ENCODE peak calls at places on chromosomes 4 and X, in seven cellular contexts. O, D, R, S, Q, I and J are unnamed samples.
A peak's percentile ranks its signal among the peaks of the same experiment; 100 is the strongest.

GRCh38 chr4:33150139-33150538 is 2430.0 kb downstream of the PCDH7 start:
- DNase-seq in O (no peak), D (no peak), R (no peak), S (no peak), Q (no peak), I (no peak), J (no peak)

GRCh38 chr4:182975806-182976205 is 58.6 kb upstream of the DCTD start:
- DNase-seq in O (peak; percentile 57), D (peak; percentile 67), R (peak; percentile 77), S (peak; percentile 50), Q (peak; percentile 71), I (no peak), J (no peak)

GRCh38 chrX:49211074-49211473 is 11.1 kb upstream of the SYP start:
- DNase-seq in O (no peak), D (no peak), R (no peak), S (no peak), Q (no peak), I (no peak), J (no peak)

GRCh38 chr4:41661447-41662076 is 87.0 kb downstream of the PHOX2B start:
- DNase-seq in O (no peak), D (peak; percentile 33), R (peak; percentile 48), S (peak; percentile 31), Q (peak; percentile 46), I (peak; percentile 68), J (no peak)

GRCh38 chr4:120633810-120634209 is 288.7 kb downstream of the PRDM5 start:
- DNase-seq in O (no peak), D (no peak), R (peak; percentile 25), S (no peak), Q (peak; percentile 8), I (no peak), J (no peak)

GRCh38 chr4:48127882-48128394 is 6.1 kb downstream of the TXK start:
- DNase-seq in O (peak; percentile 80), D (peak; percentile 93), R (peak; percentile 87), S (peak; percentile 72), Q (peak; percentile 98), I (peak; percentile 79), J (peak; percentile 34)

GRCh38 chr4:8478801-8479744 is 38.5 kb downstream of the TRMT44 start:
- DNase-seq in O (peak; percentile 26), D (no peak), R (peak; percentile 80), S (no peak), Q (peak; percentile 29), I (no peak), J (no peak)

GRCh38 chrX:112874614-112875013 is 34.0 kb upstream of the AMOT start:
- DNase-seq in O (no peak), D (no peak), R (no peak), S (no peak), Q (no peak), I (no peak), J (no peak)

GRCh38 chrX:77505227-77505626 is 58.0 kb downstream of the FGF16 start:
- DNase-seq in O (peak; percentile 25), D (peak; percentile 3), R (peak; percentile 53), S (no peak), Q (peak; percentile 53), I (no peak), J (no peak)

GRCh38 chr4:31655328-31655727 is 935.2 kb downstream of the PCDH7 start:
- DNase-seq in O (peak; percentile 33), D (no peak), R (peak; percentile 43), S (no peak), Q (peak; percentile 1), I (no peak), J (no peak)

GRCh38 chrX:110045988-110046387 is 43.1 kb downstream of the TMEM164 start:
- DNase-seq in O (no peak), D (no peak), R (peak; percentile 22), S (no peak), Q (no peak), I (no peak), J (no peak)

GRCh38 chr4:96097040-96097607 is 257.2 kb downstream of the PDHA2 start:
- DNase-seq in O (no peak), D (no peak), R (no peak), S (no peak), Q (no peak), I (no peak), J (no peak)

GRCh38 chr4:16027626-16028025 is 56.2 kb downstream of the PROM1 start:
- DNase-seq in O (no peak), D (no peak), R (peak; percentile 63), S (no peak), Q (no peak), I (no peak), J (no peak)

GRCh38 chr4:55123791-55124190 is 1.6 kb downstream of the KDR start:
- DNase-seq in O (no peak), D (no peak), R (no peak), S (no peak), Q (no peak), I (no peak), J (no peak)

GRCh38 chr4:55127053-55127452 is 1.7 kb upstream of the KDR start:
- DNase-seq in O (no peak), D (no peak), R (no peak), S (no peak), Q (no peak), I (no peak), J (no peak)

GRCh38 chr4:55124337-55125076 is 888 bp downstream of the KDR start:
- DNase-seq in O (no peak), D (no peak), R (peak; percentile 16), S (no peak), Q (no peak), I (no peak), J (no peak)

GRCh38 chr4:55125763-55126541 is 557 bp upstream of the KDR start:
- DNase-seq in O (no peak), D (no peak), R (peak; percentile 3), S (no peak), Q (peak; percentile 2), I (no peak), J (no peak)

GRCh38 chr4:55125087-55125721 is at the start of gene KDR:
- DNase-seq in O (no peak), D (no peak), R (peak; percentile 25), S (no peak), Q (peak; percentile 8), I (no peak), J (no peak)
- H3K4me3 ChIP-seq in O (peak within 1 kb of the TSS; percentile 69), D (peak within 1 kb of the TSS; percentile 42), R (peak within 1 kb of the TSS; percentile 66), S (no peak within 1 kb of the TSS), Q (peak within 1 kb of the TSS; percentile 64), I (no peak within 1 kb of the TSS), J (no peak within 1 kb of the TSS)

GRCh38 chr4:795726-796119 is 30.2 kb downstream of the CPLX1 start:
- DNase-seq in O (no peak), D (no peak), R (no peak), S (no peak), Q (no peak), I (no peak), J (no peak)
- H3K4me3 ChIP-seq in O (no peak overlapping the region), D (no peak overlapping the region), R (no peak overlapping the region), S (no peak overlapping the region), Q (no peak overlapping the region), I (no peak overlapping the region), J (no peak overlapping the region)

GRCh38 chr4:110195561-110196205 is 2.7 kb downstream of the ELOVL6 start:
- DNase-seq in O (no peak), D (no peak), R (peak; percentile 24), S (no peak), Q (no peak), I (peak; percentile 21), J (no peak)
- H3K4me3 ChIP-seq in O (peak overlapping the region; percentile 85), D (peak overlapping the region; percentile 73), R (peak overlapping the region; percentile 88), S (peak overlapping the region; percentile 72), Q (peak overlapping the region; percentile 80), I (peak overlapping the region; percentile 89), J (peak overlapping the region; percentile 75)

GRCh38 chrX:102659790-102660757 is 8.8 kb downstream of the GPRASP1 start:
- DNase-seq in O (no peak), D (no peak), R (peak; percentile 69), S (no peak), Q (peak; percentile 49), I (peak; percentile 93), J (peak; percentile 71)
- H3K4me3 ChIP-seq in O (peak overlapping the region; percentile 49), D (peak overlapping the region; percentile 41), R (peak overlapping the region; percentile 58), S (no peak overlapping the region), Q (peak overlapping the region; percentile 64), I (no peak overlapping the region), J (peak overlapping the region; percentile 62)

DNA sequence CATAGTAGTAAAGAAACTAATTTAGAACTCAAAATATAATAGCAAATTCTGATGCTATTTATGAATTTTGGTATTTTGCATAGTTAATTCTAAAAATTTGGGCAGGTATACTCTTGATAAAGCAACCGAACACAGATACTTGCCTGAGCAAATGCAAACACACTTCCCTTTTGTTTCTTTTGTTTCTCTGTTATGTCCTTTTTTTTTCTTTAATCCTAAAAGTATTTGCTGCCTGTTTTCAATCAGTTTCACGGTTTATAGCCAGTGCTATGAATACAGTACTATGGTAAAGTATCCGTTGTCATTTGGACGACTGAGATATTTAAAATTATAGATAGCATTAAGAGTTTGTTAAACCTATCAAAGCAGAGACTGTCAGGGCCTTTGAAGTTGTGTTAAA is 84.3 kb upstream of the HPRT1 start:
- DNase-seq in O (no peak), D (no peak), R (no peak), S (no peak), Q (no peak), I (no peak), J (no peak)
- H3K4me3 ChIP-seq in O (no peak overlapping the region), D (no peak overlapping the region), R (no peak overlapping the region), S (no peak overlapping the region), Q (no peak overlapping the region), I (no peak overlapping the region), J (no peak overlapping the region)

DNA sequence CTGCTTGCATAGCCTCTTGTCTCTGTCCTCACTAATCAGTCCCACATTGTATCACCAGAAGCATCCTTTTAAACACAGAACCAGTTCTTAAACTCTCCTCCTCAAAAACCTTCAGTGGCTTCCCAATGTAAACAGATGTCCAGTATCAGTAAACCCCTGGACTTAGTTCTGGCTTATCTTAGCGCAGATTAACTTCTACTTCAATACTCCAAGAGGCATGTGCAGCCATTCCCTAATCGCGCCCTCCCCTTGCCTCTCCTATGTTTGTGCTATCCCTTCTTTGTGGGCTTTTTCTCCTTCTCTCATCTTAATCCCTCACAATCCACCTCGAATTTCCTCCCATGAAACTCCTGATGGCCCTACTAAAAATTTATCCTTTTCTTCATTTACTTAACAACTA is 193.8 kb downstream of the FBXO8 start:
- DNase-seq in O (no peak), D (no peak), R (no peak), S (no peak), Q (no peak), I (no peak), J (no peak)
- H3K4me3 ChIP-seq in O (no peak overlapping the region), D (no peak overlapping the region), R (no peak overlapping the region), S (no peak overlapping the region), Q (no peak overlapping the region), I (no peak overlapping the region), J (no peak overlapping the region)

DNA sequence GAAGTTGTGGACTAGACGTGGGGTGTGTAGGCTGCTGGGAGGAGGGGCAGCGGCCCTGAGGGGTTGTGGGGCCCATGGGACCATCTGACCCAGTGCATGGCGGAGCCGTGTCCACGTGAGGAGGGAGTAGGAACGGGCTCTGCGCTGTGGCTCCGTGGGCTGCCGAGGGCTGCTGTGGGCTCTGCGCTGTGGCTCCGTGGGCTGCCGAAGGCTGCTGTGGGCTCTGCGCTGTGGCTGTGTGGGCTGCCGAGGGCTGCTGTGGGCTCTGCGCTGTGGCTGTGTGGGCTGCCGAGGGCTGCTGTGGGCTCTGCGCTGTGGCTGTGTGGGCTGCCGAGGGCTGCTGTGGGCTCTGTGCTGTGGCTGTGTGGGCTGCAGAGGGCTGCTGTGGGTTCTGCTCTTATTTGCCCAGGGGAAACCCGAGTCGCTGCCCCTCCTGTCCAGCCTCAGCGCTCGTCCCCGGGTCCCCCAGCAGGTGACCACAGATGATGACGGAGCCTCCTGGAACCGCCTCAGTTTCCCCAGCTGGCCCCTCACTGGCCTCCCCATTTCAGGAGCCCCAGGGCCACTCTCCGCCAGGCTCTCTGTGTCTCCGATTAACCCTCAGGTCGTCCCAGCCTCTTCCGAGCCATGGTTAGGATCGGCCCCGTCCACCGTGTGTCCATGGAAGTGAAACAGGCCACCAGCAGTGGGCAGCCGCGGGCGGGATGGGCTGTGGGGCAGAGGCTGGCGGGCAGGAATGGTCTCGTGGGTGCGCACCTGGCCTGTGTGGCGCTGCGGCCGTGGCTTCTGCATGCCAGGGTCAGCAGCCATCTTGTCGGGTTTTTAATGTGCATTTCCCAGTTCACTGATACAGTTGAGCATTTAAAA is 20.0 kb downstream of the PCGF3 start:
- DNase-seq in O (no peak), D (no peak), R (no peak), S (no peak), Q (no peak), I (no peak), J (no peak)
- H3K4me3 ChIP-seq in O (no peak overlapping the region), D (peak overlapping the region; percentile 1), R (no peak overlapping the region), S (no peak overlapping the region), Q (no peak overlapping the region), I (no peak overlapping the region), J (no peak overlapping the region)